ENCODE peak calls at places on chromosome 18, in eight cellular contexts. C, Y, E, X, J, Q, B and N are unnamed samples.

GRCh38 chr18:63917831-63918230 is 10.1 kb downstream of the SERPINB10 start:
- DNase-seq in X (no peak), J (no peak), Y (no peak), B (no peak), C (no peak), E (no peak), Q (no peak), N (no peak)

GRCh38 chr18:27839141-27839540 is 337.8 kb downstream of the CDH2 start:
- DNase-seq in C (no peak), X (no peak), E (no peak), J (no peak), Y (no peak), Q (peak; percentile 71), B (no peak), N (no peak)

GRCh38 chr18:77063256-77063655 is 69.3 kb downstream of the MBP start:
- DNase-seq in Q (no peak), E (peak; percentile 73), J (no peak), X (no peak), C (peak; percentile 35), Y (no peak), B (no peak), N (no peak)

GRCh38 chr18:10332452-10332851 is 122.0 kb upstream of the APCDD1 start:
- DNase-seq in Q (no peak), X (no peak), E (no peak), B (no peak), Y (no peak), J (no peak), C (no peak), N (no peak)

GRCh38 chr18:80244956-80245730 is 2.2 kb downstream of the PARD6G start:
- DNase-seq in C (no peak), J (no peak), B (no peak), E (no peak), Y (no peak), X (no peak), Q (no peak), N (no peak)

GRCh38 chr18:71249791-71250190 is 960.9 kb downstream of the SOCS6 start:
- DNase-seq in Q (no peak), C (no peak), X (no peak), E (no peak), Y (no peak), B (no peak), J (no peak), N (no peak)

GRCh38 chr18:79687806-79688205 is 8.2 kb downstream of the CTDP1 start:
- DNase-seq in B (no peak), E (no peak), Q (peak; percentile 31), J (no peak), Y (no peak), C (no peak), X (no peak), N (no peak)

GRCh38 chr18:48859311-48860275 is 91.2 kb downstream of the SMAD7 start:
- DNase-seq in Y (no peak), J (no peak), C (peak; percentile 61), E (no peak), B (no peak), Q (no peak), X (no peak), N (peak; percentile 49)

GRCh38 chr18:9095297-9096012 is 7.0 kb upstream of the NDUFV2 start:
- DNase-seq in Q (no peak), J (no peak), B (no peak), E (no peak), C (no peak), X (no peak), Y (no peak), N (no peak)

GRCh38 chr18:44715841-44716240 is 35.2 kb downstream of the SETBP1 start:
- DNase-seq in E (no peak), C (no peak), B (no peak), Y (no peak), Q (no peak), X (no peak), J (no peak), N (no peak)

GRCh38 chr18:54958711-54959625 is at the start of gene CCDC68:
- DNase-seq in Y (peak; percentile 88), J (no peak), E (peak; percentile 84), Q (no peak), X (peak; percentile 58), B (peak; percentile 60), C (peak; percentile 70), N (peak; percentile 60)

GRCh38 chr18:75164479-75164878 is 44.5 kb downstream of the PTGR3 start:
- DNase-seq in X (no peak), J (no peak), B (no peak), Y (no peak), C (no peak), Q (no peak), E (no peak), N (no peak)

GRCh38 chr18:79915161-79916127 is 36.0 kb downstream of the SLC66A2 start:
- DNase-seq in Q (no peak), C (peak; percentile 55), Y (no peak), B (no peak), J (no peak), E (peak; percentile 1), X (peak; percentile 41), N (no peak)

GRCh38 chr18:79570266-79571201 is 109.1 kb upstream of the CTDP1 start:
- DNase-seq in Y (peak; percentile 32), X (peak; percentile 42), Q (peak; percentile 70), B (no peak), E (no peak), J (no peak), C (no peak), N (no peak)

GRCh38 chr18:27823053-27823452 is 353.9 kb downstream of the CDH2 start:
- DNase-seq in Q (no peak), B (no peak), E (no peak), X (no peak), C (peak; percentile 6), Y (no peak), J (no peak), N (no peak)

GRCh38 chr18:3851159-3851558 is 401.2 kb downstream of the TGIF1 start:
- DNase-seq in X (no peak), E (no peak), Y (no peak), C (no peak), J (no peak), B (no peak), Q (no peak), N (no peak)

GRCh38 chr18:52046842-52047241 is 293.2 kb upstream of the DCC start:
- DNase-seq in X (no peak), Q (no peak), B (no peak), J (no peak), E (no peak), Y (no peak), C (no peak), N (no peak)

GRCh38 chr18:5779922-5780321 is 115.4 kb downstream of the TMEM200C start:
- DNase-seq in E (no peak), X (no peak), J (no peak), B (no peak), Q (no peak), Y (no peak), C (no peak), N (no peak)

GRCh38 chr18:29226201-29226600 is 1049.3 kb upstream of the CDH2 start:
- DNase-seq in J (no peak), Y (no peak), Q (peak; percentile 9), C (no peak), B (no peak), E (no peak), X (no peak), N (no peak)

GRCh38 chr18:49812321-49813070 is 837 bp downstream of the ACAA2 start:
- DNase-seq in Q (no peak), C (no peak), Y (no peak), J (no peak), X (no peak), B (no peak), E (no peak), N (no peak)

GRCh38 chr18:32259553-32259952 is 69.7 kb downstream of the MEP1B start:
- DNase-seq in E (peak; percentile 83), Q (no peak), Y (no peak), X (no peak), B (peak; percentile 53), J (no peak), C (no peak), N (no peak)

GRCh38 chr18:31680836-31681568 is 3.4 kb downstream of the B4GALT6 start:
- DNase-seq in X (no peak), Y (no peak), E (no peak), B (no peak), Q (no peak), C (peak; percentile 43), J (no peak), N (no peak)

GRCh38 chr18:7645756-7646155 is 78.6 kb downstream of the PTPRM start:
- DNase-seq in X (no peak), Y (no peak), J (peak; percentile 46), E (no peak), Q (no peak), C (no peak), B (no peak), N (no peak)

GRCh38 chr18:63336366-63337099 is 17.0 kb upstream of the BCL2 start:
- DNase-seq in Y (no peak), J (no peak), Q (peak; percentile 80), B (no peak), C (no peak), X (no peak), E (no peak), N (no peak)